ENCODE peak calls at places on chromosomes 2 and 18, in nine cellular contexts. F is nephron progenitor cell; B is NCI-H1092 treated with DMSO at 0.1 percent for 48 hours; R is lower lobe of right lung; E is activated CD4-positive, alpha-beta T cell treated with anti-CD3 and anti-CD28 coated beads, Interleukin-2, amount 50 U/mL, for 1 hour; V is fibroblast of mammary gland; Y is Calu3; T is chondrocyte; A is upper lobe of right lung. M is an unnamed sample.

GRCh38 chr2:219569041-219569440 is 2.3 kb downstream of the OBSL1 start:
- DNase-seq in F (peak), E (no peak), V (no peak), R (no peak), A (no peak), T (no peak), Y (no peak), B (no peak), M (no peak)

GRCh38 chr2:33388996-33389395 is 87.5 kb upstream of the RASGRP3 start:
- DNase-seq in F (no peak), R (no peak), V (no peak), T (no peak), E (no peak), B (no peak), Y (no peak), A (no peak), M (no peak)

GRCh38 chr2:3171564-3172264 is 205.9 kb downstream of the EIPR1 start:
- DNase-seq in F (no peak), V (no peak), R (peak), A (no peak), Y (no peak), B (no peak), E (no peak), T (no peak), M (peak)

GRCh38 chr2:188787002-188787660 is 187.0 kb upstream of the COL3A1 start:
- DNase-seq in R (no peak), Y (no peak), B (no peak), A (no peak), T (no peak), V (peak), E (no peak), F (no peak), M (peak)

GRCh38 chr18:3450358-3451107 is 561 bp downstream of the TGIF1 start:
- DNase-seq in E (peak), F (peak), A (peak), B (peak), R (peak), T (no peak), Y (peak), V (peak), M (no peak)

GRCh38 chr2:23351388-23352141 is 33.4 kb upstream of the KLHL29 start:
- DNase-seq in R (peak), T (no peak), E (peak), A (peak), B (peak), V (peak), Y (peak), F (peak), M (peak)

GRCh38 chr2:239215136-239215925 is 185.5 kb downstream of the HDAC4 start:
- DNase-seq in E (no peak), R (no peak), V (no peak), Y (no peak), B (no peak), F (no peak), T (peak), A (no peak), M (no peak)

GRCh38 chr2:146412625-146413024 is 1432.2 kb upstream of the ACVR2A start:
- DNase-seq in E (no peak), A (no peak), B (no peak), F (no peak), V (no peak), Y (no peak), R (no peak), T (peak), M (no peak)

M was measured in foreskin keratinocyte.